ENCODE peak calls at places on chromosomes 4 and X, in ten cellular contexts. X is HuH-7.5; C is stimulated activated naive CD8-positive, alpha-beta T cell treated with anti-CD3 and anti-CD28 coated beads, Interleukin-15, Interleukin-2, amounts not matched to agents 100 U/mL and 50 U/mL, for 24 hours; U is fibroblast of pulmonary artery; L is EL; S is M059J; P is anterior cingulate cortex; T is activated T-cell treated with anti-CD3 and anti-CD28 coated beads, Interleukin-2, amount 50 U/mL, for 72 hours; D is stimulated activated CD4-positive, alpha-beta T cell treated with anti-CD3 and anti-CD28 coated beads, Interleukin-4, amount 100 ng/mL, for 1 hour; N is NCI-H82. Z is an unnamed sample.

GRCh38 chr4:56907489-56908205 is at the start of gene REST:
- DNase-seq in T (peak), P (no peak), D (peak), N (peak), S (peak), C (peak), U (peak), X (peak), L (peak), Z (peak)

GRCh38 chrX:130184857-130185256 is 13.1 kb downstream of the RAB33A start:
- DNase-seq in N (no peak), P (no peak), U (no peak), C (no peak), X (no peak), T (no peak), S (peak), D (no peak), L (no peak), Z (no peak)

GRCh38 chr4:791201-791865 is 34.6 kb downstream of the CPLX1 start:
- DNase-seq in C (no peak), D (no peak), S (no peak), T (no peak), U (no peak), X (no peak), L (no peak), N (no peak), P (no peak), Z (no peak)

GRCh38 chr4:157564771-157565170 is 344.2 kb downstream of the GRIA2 start:
- DNase-seq in S (no peak), X (no peak), L (no peak), U (no peak), N (no peak), T (no peak), D (no peak), P (no peak), C (no peak), Z (no peak)

GRCh38 chrX:130395341-130395740 is 6.4 kb upstream of the RBMX2 start:
- DNase-seq in U (no peak), C (no peak), L (no peak), P (no peak), X (no peak), T (no peak), N (peak), D (no peak), S (no peak), Z (no peak)

GRCh38 chrX:23902419-23902818 is 5.3 kb downstream of the APOO start:
- DNase-seq in P (no peak), C (no peak), D (no peak), U (peak), L (peak), N (peak), T (no peak), S (peak), X (peak), Z (no peak)

GRCh38 chr4:51906167-51906647 is 63.3 kb downstream of the DCUN1D4 start:
- DNase-seq in L (no peak), U (peak), S (no peak), C (no peak), T (no peak), N (no peak), P (no peak), X (no peak), D (no peak), Z (no peak)

GRCh38 chr4:105147226-105148151 is 813 bp downstream of the TET2 start:
- DNase-seq in N (peak), P (no peak), T (peak), U (peak), X (no peak), C (peak), L (peak), D (peak), S (peak), Z (no peak)

GRCh38 chr4:17511041-17511949 is 595 bp downstream of the QDPR start:
- DNase-seq in N (peak), C (peak), P (peak), S (peak), T (peak), D (peak), U (peak), X (peak), L (peak), Z (peak)

Z was measured in posterior cingulate gyrus.